ENCODE peak calls at places on chromosomes 4 and X, in five cellular contexts. P is GM12892, M is heart left ventricle, H is lower leg skin, W is K562. K is an unnamed sample.

GRCh38 chrX:152897216-152898144 is at the start of gene ZNF185:
- DNase-seq in P (no peak), M (no peak), H (no peak), W (no peak), K (no peak)

GRCh38 chrX:80879143-80879542 is 69.5 kb upstream of the BRWD3 start:
- DNase-seq in P (no peak), M (no peak), H (no peak), W (no peak), K (peak; percentile 4)

GRCh38 chrX:65883556-65883955 is 156.3 kb downstream of the VSIG4 start:
- DNase-seq in P (no peak), M (no peak), H (no peak), W (no peak), K (no peak)

GRCh38 chr4:53706422-53707032 is 115.2 kb upstream of the LNX1 start:
- DNase-seq in P (no peak), M (no peak), H (no peak), W (peak; percentile 15), K (peak; percentile 53)

GRCh38 chr4:141352775-141353544 is 132.3 kb downstream of the ZNF330 start:
- DNase-seq in P (no peak), M (no peak), H (no peak), W (peak; percentile 29), K (no peak)

GRCh38 chr4:61245321-61245720 is 45.2 kb downstream of the ADGRL3 start:
- DNase-seq in P (no peak), M (no peak), H (no peak), W (no peak), K (no peak)

GRCh38 chr4:155906554-155907247 is 3.2 kb downstream of the TDO2 start:
- DNase-seq in P (no peak), M (peak; percentile 32), H (no peak), W (no peak), K (peak; percentile 33)

GRCh38 chrX:16678689-16679088 is 28.7 kb downstream of the S100G start:
- DNase-seq in P (no peak), M (no peak), H (no peak), W (no peak), K (no peak)

GRCh38 chr4:128981377-128981776 is 112.0 kb downstream of the SCLT1 start:
- DNase-seq in P (no peak), M (no peak), H (no peak), W (no peak), K (no peak)

GRCh38 chrX:115147220-115147619 is 42.0 kb upstream of the RBMXL3 start:
- DNase-seq in P (no peak), M (no peak), H (no peak), W (peak; percentile 16), K (no peak)

GRCh38 chr4:7160439-7160838 is 31.9 kb upstream of the SORCS2 start:
- DNase-seq in P (no peak), M (no peak), H (peak; percentile 75), W (no peak), K (no peak)

GRCh38 chr4:74950200-74950599 is 17.3 kb downstream of the PARM1 start:
- DNase-seq in P (no peak), M (no peak), H (no peak), W (no peak), K (no peak)

GRCh38 chrX:11766487-11766886 is 8.4 kb downstream of the MSL3 start:
- DNase-seq in P (no peak), M (no peak), H (no peak), W (no peak), K (no peak)

GRCh38 chrX:40068048-40068447 is 29.7 kb downstream of the BCOR start:
- DNase-seq in P (no peak), M (no peak), H (no peak), W (no peak), K (no peak)

GRCh38 chrX:80014141-80014940 is at the start of gene TBX22:
- DNase-seq in P (no peak), M (no peak), H (no peak), W (no peak), K (no peak)

DNA sequence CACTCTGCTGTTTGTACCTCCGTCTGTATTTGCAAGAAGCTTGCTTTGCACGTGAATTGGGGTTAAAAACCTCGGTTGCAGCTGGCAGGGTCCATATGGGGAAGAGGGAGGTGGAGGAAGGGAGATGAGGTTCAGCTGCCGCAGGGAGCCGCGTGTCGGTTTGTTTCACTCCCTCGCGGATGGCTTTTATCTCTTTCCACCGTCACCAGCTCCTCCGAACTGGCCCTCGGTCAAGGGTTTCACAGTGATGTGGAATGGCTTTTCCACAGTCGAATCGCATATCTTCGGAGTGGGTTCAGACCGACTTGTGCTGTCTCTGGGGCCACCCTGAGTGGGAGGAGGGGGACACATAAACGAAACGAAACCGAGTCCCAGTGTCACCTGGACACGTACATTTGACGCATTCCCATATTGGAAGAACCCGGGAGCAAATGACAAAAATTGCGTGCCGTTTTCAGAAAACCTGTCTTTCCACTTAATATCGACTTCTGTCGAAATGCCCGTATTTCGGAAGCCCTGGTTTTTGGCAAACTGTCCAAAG is 929 bp downstream of the ZBTB33 start:
- DNase-seq in P (no peak), M (peak; percentile 25), H (no peak), W (peak; percentile 61), K (peak; percentile 8)
- TF ChIP-seq POLR2A in P (no peak), M (no peak), H (no peak), W (no peak), K (no peak)

GRCh38 chr4:110198472-110199419 is at the start of gene ELOVL6:
- DNase-seq in P (peak; percentile 25), M (peak; percentile 47), H (peak; percentile 89), W (peak; percentile 82), K (peak; percentile 31)
- TF ChIP-seq POLR2A in P (peak; percentile 47), M (no peak), H (no peak), W (peak; percentile 84), K (no peak)

GRCh38 chr4:151105454-151106032 is 6.1 kb downstream of the RPS3A start:
- DNase-seq in P (no peak), M (no peak), H (no peak), W (no peak), K (no peak)
- TF ChIP-seq POLR2A in P (peak; percentile 47), M (no peak), H (no peak), W (peak; percentile 63), K (no peak)

GRCh38 chrX:110051559-110051958 is 48.6 kb downstream of the TMEM164 start:
- DNase-seq in P (no peak), M (no peak), H (no peak), W (no peak), K (no peak)

GRCh38 chrX:110059410-110059809 is 56.5 kb downstream of the TMEM164 start:
- DNase-seq in P (no peak), M (no peak), H (no peak), W (no peak), K (no peak)

GRCh38 chrX:110053453-110053852 is 50.5 kb downstream of the TMEM164 start:
- DNase-seq in P (no peak), M (no peak), H (no peak), W (no peak), K (no peak)

GRCh38 chrX:110056419-110056818 is 53.5 kb downstream of the TMEM164 start:
- DNase-seq in P (no peak), M (no peak), H (no peak), W (no peak), K (no peak)

GRCh38 chrX:110055616-110056015 is 52.7 kb downstream of the TMEM164 start:
- DNase-seq in P (no peak), M (no peak), H (no peak), W (no peak), K (no peak)
- TF ChIP-seq POLR2A in P (no peak), M (no peak), H (no peak), W (no peak), K (no peak)

GRCh38 chr4:40057540-40058091 is 966 bp downstream of the N4BP2 start:
- DNase-seq in P (peak; percentile 68), M (peak; percentile 69), H (peak; percentile 92), W (peak; percentile 93), K (peak; percentile 45)
- TF ChIP-seq POLR2A in P (peak; percentile 52), M (peak; percentile 21), H (no peak), W (peak; percentile 77), K (peak; percentile 45)

DNA sequence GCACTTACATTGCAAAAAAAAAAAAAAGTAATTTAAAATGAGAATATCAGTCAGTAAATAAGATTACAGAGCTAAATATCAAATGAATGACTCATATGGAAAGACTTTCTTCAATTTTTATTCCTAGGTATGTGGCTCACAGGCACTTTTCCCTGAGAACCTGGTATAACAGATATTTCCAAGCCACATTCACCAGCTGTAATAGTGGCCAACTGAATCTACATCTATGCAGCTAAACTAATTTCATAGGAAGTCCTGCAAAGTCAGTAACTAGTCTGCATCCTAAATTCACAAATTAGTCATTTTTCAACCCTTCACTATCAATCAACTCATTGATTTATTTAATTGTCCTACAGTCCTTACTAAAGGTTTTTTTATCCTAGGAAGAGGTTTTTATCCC is 5.6 kb downstream of the PDE5A start:
- DNase-seq in P (no peak), M (no peak), H (no peak), W (no peak), K (no peak)
- TF ChIP-seq POLR2A in P (no peak), M (no peak), H (no peak), W (no peak), K (no peak)

DNA sequence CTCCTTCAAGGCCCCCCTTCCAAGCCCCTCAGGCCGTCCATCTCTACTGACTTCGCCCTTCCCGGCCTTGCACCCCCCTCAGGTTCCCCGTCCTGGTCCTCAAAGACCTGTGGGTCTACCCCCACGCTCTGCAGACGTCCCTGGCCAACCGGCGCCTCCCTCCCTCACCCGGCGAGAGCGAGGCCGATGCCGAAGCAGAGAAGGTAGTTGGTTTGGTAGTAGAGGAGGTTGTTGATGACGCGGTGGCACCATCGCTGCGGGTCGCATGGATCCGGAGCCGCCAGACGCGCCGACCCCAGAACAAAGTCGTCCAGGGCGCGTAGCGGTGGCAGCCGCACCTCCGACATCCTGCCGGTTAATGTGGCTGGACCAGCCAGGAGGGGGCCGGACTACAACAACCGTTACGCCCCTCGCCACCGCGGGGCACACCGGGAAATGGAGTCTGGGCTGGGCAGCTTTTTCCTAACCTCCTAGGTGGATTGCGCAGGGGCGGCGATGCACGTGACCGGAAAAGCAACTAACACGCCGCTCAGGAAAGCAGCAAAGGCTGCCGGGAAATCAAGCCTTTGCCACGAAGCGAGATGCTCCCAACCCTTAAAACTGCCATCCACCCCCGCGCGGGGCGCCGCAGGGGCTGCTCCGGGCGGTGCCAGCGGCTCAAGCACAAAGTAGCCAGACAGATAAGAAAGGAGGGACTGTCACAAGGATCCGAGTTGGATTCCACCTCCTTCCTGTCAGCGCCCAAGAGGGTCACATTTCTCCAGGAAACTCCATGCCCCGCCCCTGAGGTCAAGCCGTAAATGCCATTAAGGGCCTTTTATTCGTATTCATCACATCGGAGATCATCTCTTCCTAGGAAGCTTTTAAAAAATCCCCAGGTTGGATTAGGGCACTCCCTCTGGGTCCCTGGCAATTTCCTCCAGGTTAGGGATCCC is at the start of gene PRAF2:
- DNase-seq in P (peak; percentile 87), M (peak; percentile 92), H (peak; percentile 97), W (no peak), K (peak; percentile 89)
- TF ChIP-seq POLR2A in P (peak; percentile 23), M (peak; percentile 71), H (no peak), W (no peak), K (no peak)